ENCODE peak calls at places on chromosomes 1 and 21, in seven cellular contexts. G is Panc1; P is mesenchymal stem cell; B is neural progenitor cell; Q is endodermal cell; A is right lobe of liver; L is naive thymus-derived CD4-positive, alpha-beta T cell. H is an unnamed sample.

GRCh38 chr1:70168283-70168682 is 37.1 kb downstream of the LRRC40 start:
- DNase-seq in G (no peak), P (no peak), B (no peak), Q (no peak), A (no peak), L (no peak), H (no peak)

GRCh38 chr1:185483647-185484450 is 166.8 kb upstream of the IVNS1ABP start:
- DNase-seq in G (no peak), P (peak; percentile 96), B (peak; percentile 39), Q (no peak), A (no peak), L (no peak), H (no peak)

GRCh38 chr1:100950776-100951175 is 54.9 kb downstream of the SLC30A7 start:
- DNase-seq in G (no peak), P (peak; percentile 26), B (peak; percentile 49), Q (peak; percentile 46), A (no peak), L (no peak), H (no peak)

GRCh38 chr21:43323244-43324005 is 103.5 kb downstream of the SIK1 start:
- DNase-seq in G (no peak), P (no peak), B (no peak), Q (no peak), A (peak; percentile 93), L (no peak), H (no peak)

GRCh38 chr1:30384286-30385245 is 338.8 kb downstream of the MATN1 start:
- DNase-seq in G (no peak), P (no peak), B (no peak), Q (peak; percentile 27), A (no peak), L (no peak), H (no peak)

GRCh38 chr1:77395051-77395450 is 113.2 kb downstream of the AK5 start:
- DNase-seq in G (no peak), P (no peak), B (no peak), Q (no peak), A (no peak), L (no peak), H (no peak)

GRCh38 chr1:239179001-239179400 is 207.4 kb upstream of the CHRM3 start:
- DNase-seq in G (no peak), P (no peak), B (no peak), Q (no peak), A (no peak), L (no peak), H (no peak)

GRCh38 chr1:1337793-1338147 is 6.7 kb downstream of the TAS1R3 start:
- DNase-seq in G (no peak), P (no peak), B (no peak), Q (peak; percentile 91), A (no peak), L (no peak), H (no peak)

GRCh38 chr1:168092566-168093355 is 44.0 kb downstream of the GPR161 start:
- DNase-seq in G (no peak), P (peak; percentile 8), B (peak; percentile 54), Q (peak; percentile 68), A (no peak), L (no peak), H (peak; percentile 66)

GRCh38 chr21:39660191-39660590 is 47.5 kb downstream of the B3GALT5 start:
- DNase-seq in G (no peak), P (peak; percentile 82), B (no peak), Q (peak; percentile 17), A (no peak), L (no peak), H (no peak)

GRCh38 chr1:35454616-35455015 is 102.6 kb downstream of the KIAA0319L start:
- DNase-seq in G (no peak), P (peak; percentile 85), B (no peak), Q (no peak), A (no peak), L (no peak), H (no peak)

GRCh38 chr1:68230901-68231626 is 1.3 kb downstream of the WLS start:
- DNase-seq in G (no peak), P (peak; percentile 45), B (peak; percentile 15), Q (peak; percentile 62), A (peak; percentile 61), L (no peak), H (no peak)

GRCh38 chr1:62392951-62393350 is 43.9 kb upstream of the USP1 start:
- DNase-seq in G (no peak), P (no peak), B (no peak), Q (no peak), A (no peak), L (no peak), H (no peak)

GRCh38 chr1:156957634-156958033 is 37.2 kb downstream of the LRRC71 start:
- DNase-seq in G (no peak), P (no peak), B (no peak), Q (no peak), A (no peak), L (no peak), H (no peak)

GRCh38 chr1:235327559-235328270 is at the start of gene ARID4B:
- DNase-seq in G (no peak), P (peak; percentile 25), B (peak; percentile 52), Q (no peak), A (peak; percentile 89), L (no peak), H (no peak)

GRCh38 chr1:113021430-113022085 is 51.4 kb upstream of the LRIG2 start:
- DNase-seq in G (no peak), P (no peak), B (no peak), Q (no peak), A (no peak), L (no peak), H (no peak)

GRCh38 chr1:246794261-246795093 is 70.3 kb downstream of the SCCPDH start:
- DNase-seq in G (no peak), P (peak; percentile 58), B (peak; percentile 26), Q (no peak), A (no peak), L (no peak), H (no peak)

GRCh38 chr1:6500446-6501406 is 9.3 kb upstream of the PLEKHG5 start:
- DNase-seq in G (no peak), P (no peak), B (no peak), Q (peak; percentile 44), A (peak; percentile 53), L (no peak), H (no peak)

DNA sequence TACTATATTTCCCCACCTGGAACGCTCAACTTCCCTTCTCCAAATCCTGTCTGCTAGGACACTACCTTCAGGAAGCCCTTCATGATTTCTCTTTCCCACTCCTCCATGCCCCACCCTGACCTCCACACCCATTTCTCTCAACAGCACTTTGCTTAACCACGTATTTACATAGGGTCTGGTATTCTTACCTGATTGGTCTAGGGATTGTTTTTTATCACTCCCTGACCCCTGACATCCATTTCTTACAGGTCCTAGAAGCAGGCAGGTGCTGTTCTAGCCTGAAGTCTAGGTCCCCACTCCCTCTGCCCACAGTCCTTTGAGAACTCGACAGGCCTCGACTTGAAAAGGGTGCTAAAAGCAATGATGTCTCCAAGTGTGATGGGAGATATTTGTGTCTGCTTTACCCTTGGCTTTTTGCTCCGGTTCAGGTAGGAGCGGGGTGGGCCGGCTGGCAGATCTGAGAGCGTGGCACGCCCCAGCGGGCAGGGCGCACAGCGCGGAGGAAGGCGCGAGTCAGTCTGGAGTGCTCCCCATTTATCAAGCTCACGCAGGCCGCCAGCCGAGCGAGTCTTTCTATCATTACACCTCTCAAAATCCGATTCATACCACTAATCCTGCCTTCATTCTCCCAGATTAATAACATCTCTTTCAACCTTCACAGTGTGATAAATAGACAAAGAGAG is 47.7 kb downstream of the DMAP1 start:
- DNase-seq in G (no peak), P (no peak), B (peak; percentile 51), Q (no peak), A (no peak), L (no peak), H (no peak)
- H3K36me3 ChIP-seq in G (no peaks in the 10 kb centered on the region), P (peaks cover 15% of the 10 kb centered on the region), B (no peaks in the 10 kb centered on the region), Q (peaks cover 10% of the 10 kb centered on the region), A (no peaks in the 10 kb centered on the region), L (no peaks in the 10 kb centered on the region), H (peaks cover 9% of the 10 kb centered on the region)

GRCh38 chr21:31517664-31518402 is 141.7 kb upstream of the SOD1 start:
- DNase-seq in G (no peak), P (no peak), B (no peak), Q (no peak), A (no peak), L (no peak), H (no peak)
- H3K36me3 ChIP-seq in G (no peaks in the 10 kb centered on the region), P (no peaks in the 10 kb centered on the region), B (no peaks in the 10 kb centered on the region), Q (no peaks in the 10 kb centered on the region), A (no peaks in the 10 kb centered on the region), L (no peaks in the 10 kb centered on the region), H (no peaks in the 10 kb centered on the region)

DNA sequence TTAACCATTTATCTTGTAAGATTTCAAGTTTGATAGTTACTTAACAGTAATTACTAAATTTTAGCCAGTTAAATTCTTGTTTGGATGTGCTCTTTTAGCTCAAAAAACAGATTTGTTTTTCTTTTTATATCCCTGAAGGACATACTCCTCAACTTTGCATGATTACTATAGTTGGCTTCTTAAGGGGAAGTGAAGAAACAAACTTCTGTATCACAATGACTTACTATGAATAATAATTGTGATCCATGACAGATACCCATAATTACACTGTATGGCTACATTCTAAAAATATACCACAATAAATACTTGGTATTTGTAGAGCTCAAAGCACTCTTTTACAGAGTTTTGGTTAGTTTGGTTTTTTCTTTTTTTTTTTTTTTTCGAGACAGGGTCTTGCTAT is 55.8 kb downstream of the IARS2 start:
- DNase-seq in G (no peak), P (no peak), B (no peak), Q (no peak), A (no peak), L (no peak), H (no peak)
- H3K36me3 ChIP-seq in G (peaks cover 41% of the 10 kb centered on the region), P (peaks cover 91% of the 10 kb centered on the region), B (peaks cover 10% of the 10 kb centered on the region), Q (peaks cover 80% of the 10 kb centered on the region), A (peaks cover 30% of the 10 kb centered on the region), L (peaks cover 4% of the 10 kb centered on the region), H (peaks cover 11% of the 10 kb centered on the region)

DNA sequence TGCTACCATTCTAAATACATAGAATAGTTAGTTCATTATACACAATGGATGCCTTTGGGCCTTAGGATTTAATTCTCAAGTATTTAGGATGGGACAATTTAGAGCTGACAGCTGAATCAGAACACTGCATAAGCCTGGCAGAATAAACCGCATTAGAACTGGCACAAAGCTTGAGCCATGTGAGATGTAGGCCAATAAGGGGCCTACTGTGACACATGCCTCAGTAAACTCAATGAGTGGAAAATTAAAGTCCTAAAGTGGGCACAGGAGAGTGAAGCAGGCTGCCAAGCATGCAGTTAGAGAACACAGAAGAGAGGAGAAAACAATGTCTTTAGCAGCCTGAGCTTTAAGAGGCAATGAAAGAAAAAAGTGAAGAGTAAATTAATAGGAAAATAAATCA is 24.3 kb downstream of the SCYL3 start:
- DNase-seq in G (no peak), P (no peak), B (no peak), Q (no peak), A (no peak), L (no peak), H (no peak)
- H3K36me3 ChIP-seq in G (peaks cover 42% of the 10 kb centered on the region), P (peaks cover 93% of the 10 kb centered on the region), B (peaks cover 36% of the 10 kb centered on the region), Q (peaks cover 87% of the 10 kb centered on the region), A (peaks cover 91% of the 10 kb centered on the region), L (peaks cover 45% of the 10 kb centered on the region), H (peaks cover 69% of the 10 kb centered on the region)

DNA sequence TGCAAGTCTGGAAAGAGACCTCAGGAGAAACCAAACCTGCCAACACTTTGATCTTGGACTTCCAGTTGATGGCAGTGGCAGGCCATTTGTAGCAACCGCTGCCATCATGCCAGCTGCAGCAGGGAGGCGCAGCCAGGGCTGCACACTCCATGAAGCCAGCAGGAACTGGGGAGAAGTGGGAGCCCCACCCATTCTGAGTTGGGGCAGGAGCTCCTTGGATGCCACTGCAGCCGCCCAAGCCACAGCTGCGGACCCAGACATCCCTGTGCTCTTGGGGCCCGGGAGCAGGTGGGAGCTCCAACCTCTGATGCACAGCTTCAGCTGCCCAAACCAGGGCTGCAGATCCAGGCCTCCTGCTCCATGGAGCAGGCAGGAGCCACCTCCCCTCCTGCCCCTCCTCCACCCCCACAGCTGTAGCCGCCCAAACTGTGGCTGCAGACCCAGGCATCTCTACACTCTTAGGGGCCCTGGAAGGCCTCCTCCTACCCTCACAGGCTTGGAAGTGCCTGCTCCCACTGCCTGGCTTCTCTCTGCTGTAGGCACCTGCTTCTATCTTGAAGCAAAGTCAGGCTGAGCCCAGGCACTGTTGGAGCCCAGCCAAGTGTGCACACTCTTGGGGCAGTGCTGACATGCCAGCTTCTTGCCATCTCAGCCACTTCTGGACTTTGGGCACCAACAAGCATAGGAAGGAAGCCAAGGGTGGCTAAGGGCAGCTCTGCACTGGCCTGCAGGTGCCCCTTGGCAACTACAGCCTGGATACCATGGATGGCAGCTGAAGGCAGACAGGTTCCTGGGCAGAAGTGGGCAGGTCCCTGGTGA is 20.0 kb upstream of the DISP1 start:
- DNase-seq in G (no peak), P (no peak), B (no peak), Q (no peak), A (peak; percentile 83), L (no peak), H (no peak)
- H3K36me3 ChIP-seq in G (no peaks in the 10 kb centered on the region), P (no peaks in the 10 kb centered on the region), B (no peaks in the 10 kb centered on the region), Q (no peaks in the 10 kb centered on the region), A (no peaks in the 10 kb centered on the region), L (no peaks in the 10 kb centered on the region), H (no peaks in the 10 kb centered on the region)